ENCODE peak calls at places on chromosomes 5 and 9, in ten cellular contexts. M is esophagus muscularis mucosa, A is left lung, D is thyroid gland, H is HCT116, T is esophagus squamous epithelium, G is body of pancreas, I is IMR-90, S is right atrium auricular region, E is hepatocyte. P is an unnamed sample.

GRCh38 chr9:132472599-132472998 is 62.6 kb downstream of the CFAP77 start:
- DNase-seq in E (no peak), H (no peak), M (no peak), A (no peak), D (peak; percentile 13), G (no peak), T (no peak), I (no peak), S (no peak), P (no peak)

GRCh38 chr9:93096131-93096802 is at the start of gene CARD19:
- DNase-seq in A (no peak), G (peak; percentile 68), E (peak; percentile 73), H (no peak), D (peak; percentile 70), M (no peak), I (peak; percentile 12), T (no peak), S (peak; percentile 71), P (peak; percentile 87)

GRCh38 chr9:28774433-28775029 is 1201.2 kb upstream of the C9orf72 start:
- DNase-seq in M (no peak), I (peak; percentile 0), G (no peak), A (no peak), H (peak; percentile 22), E (peak; percentile 50), D (no peak), S (no peak), T (no peak), P (no peak)

GRCh38 chr5:84290161-84290560 is 94.5 kb downstream of the EDIL3 start:
- DNase-seq in D (peak; percentile 3), H (no peak), I (no peak), G (no peak), A (no peak), T (no peak), E (peak; percentile 8), S (no peak), M (no peak), P (no peak)

GRCh38 chr5:180414176-180414575 is 61.0 kb upstream of the GFPT2 start:
- DNase-seq in E (no peak), G (no peak), S (no peak), A (no peak), T (no peak), M (no peak), H (no peak), D (no peak), I (no peak), P (no peak)

GRCh38 chr9:100554935-100555401 is 22.9 kb upstream of the CAVIN4 start:
- DNase-seq in A (no peak), S (no peak), G (no peak), T (no peak), H (no peak), E (no peak), M (no peak), I (peak; percentile 64), D (peak; percentile 81), P (no peak)

GRCh38 chr9:8715792-8716191 is 916.2 kb upstream of the DMAC1 start:
- DNase-seq in H (no peak), G (no peak), A (no peak), D (peak; percentile 28), T (no peak), M (no peak), E (no peak), S (no peak), I (no peak), P (no peak)

GRCh38 chr5:59709346-59709821 is 184.1 kb downstream of the PDE4D start:
- DNase-seq in E (no peak), T (no peak), I (no peak), S (no peak), H (no peak), D (no peak), A (no peak), M (no peak), G (no peak), P (no peak)

GRCh38 chr5:67082941-67083340 is 113.7 kb downstream of the CD180 start:
- DNase-seq in T (no peak), G (no peak), E (no peak), M (no peak), S (no peak), A (no peak), I (no peak), H (no peak), D (no peak), P (no peak)

GRCh38 chr9:130137870-130138653 is 34.1 kb upstream of the NCS1 start:
- DNase-seq in E (peak; percentile 78), M (no peak), H (no peak), S (peak; percentile 73), G (peak; percentile 23), D (no peak), I (peak; percentile 98), A (no peak), T (no peak), P (no peak)

GRCh38 chr5:93092349-93093105 is 488.5 kb downstream of the NR2F1-AS1 start:
- DNase-seq in I (peak; percentile 47), T (no peak), S (no peak), G (no peak), E (no peak), M (no peak), H (no peak), D (no peak), A (no peak), P (no peak)

GRCh38 chr5:89147026-89147425 is 264.0 kb upstream of the MEF2C start:
- DNase-seq in A (no peak), S (no peak), G (no peak), M (no peak), D (no peak), I (no peak), H (no peak), T (no peak), E (no peak), P (no peak)

GRCh38 chr5:998975-999501 is 9.6 kb upstream of the NKD2 start:
- DNase-seq in M (no peak), I (no peak), T (no peak), D (no peak), S (peak; percentile 61), G (no peak), H (no peak), E (no peak), A (peak; percentile 24), P (peak; percentile 63)

GRCh38 chr5:998276-998974 is 10.2 kb upstream of the NKD2 start:
- DNase-seq in H (no peak), T (no peak), I (no peak), D (no peak), M (no peak), A (peak; percentile 54), E (no peak), G (peak; percentile 6), S (peak; percentile 57), P (peak; percentile 58)

GRCh38 chr5:1000329-1000728 is 8.3 kb upstream of the NKD2 start:
- DNase-seq in I (no peak), G (no peak), E (no peak), T (no peak), M (no peak), A (peak; percentile 39), H (no peak), S (peak; percentile 54), D (no peak), P (no peak)

GRCh38 chr5:1001406-1002270 is 7.0 kb upstream of the NKD2 start:
- DNase-seq in M (no peak), S (peak; percentile 58), D (no peak), A (peak; percentile 43), H (no peak), E (no peak), I (no peak), G (no peak), T (no peak), P (peak; percentile 57)

DNA sequence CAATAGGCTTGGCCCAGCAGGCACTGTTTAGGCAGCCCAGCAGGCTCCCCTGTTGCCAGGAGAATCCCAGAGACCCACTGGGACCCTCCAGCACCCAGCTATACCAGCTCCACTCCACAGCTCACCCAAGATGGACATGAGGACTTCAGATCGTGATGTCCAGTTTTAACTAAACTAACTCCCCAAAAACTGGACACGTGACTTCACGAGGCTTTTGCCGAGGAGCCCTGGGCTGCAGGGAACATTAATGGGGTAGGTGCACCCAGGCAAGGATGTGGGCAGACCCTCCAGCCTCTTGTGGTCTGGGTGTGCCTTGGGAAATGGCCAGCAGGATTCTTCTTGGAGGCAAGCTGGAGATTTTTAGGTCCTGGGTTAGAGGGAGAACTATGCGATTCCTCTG is 8.9 kb upstream of the NKD2 start:
- DNase-seq in M (no peak), E (no peak), H (no peak), T (no peak), A (no peak), D (no peak), G (no peak), I (no peak), S (peak; percentile 38), P (no peak)
- H3K4me1 ChIP-seq in M (peaks cover 7% of the 10 kb centered on the region), E (peaks cover 17% of the 10 kb centered on the region), H (peaks cover 35% of the 10 kb centered on the region), T (peaks cover 11% of the 10 kb centered on the region), A (peaks cover 5% of the 10 kb centered on the region), D (peaks cover 13% of the 10 kb centered on the region), G (peaks cover 12% of the 10 kb centered on the region), I (peaks cover 7% of the 10 kb centered on the region), S (peaks cover 30% of the 10 kb centered on the region), P (peaks cover 16% of the 10 kb centered on the region)

GRCh38 chr9:107480386-107480789 is 9.2 kb downstream of the KLF4 start:
- DNase-seq in H (no peak), G (peak; percentile 8), E (peak; percentile 23), M (no peak), I (peak; percentile 73), D (peak; percentile 6), T (no peak), A (no peak), S (peak; percentile 71), P (peak; percentile 66)
- H3K4me3 ChIP-seq in H (peak overlapping the region; percentile 49), G (no peak overlapping the region), E (no peak overlapping the region), M (no peak overlapping the region), I (no peak overlapping the region), D (no peak overlapping the region), T (peak overlapping the region; percentile 45), A (no peak overlapping the region), S (no peak overlapping the region), P (no peak overlapping the region)

GRCh38 chr5:16618138-16618897 is 1.5 kb upstream of the RETREG1 start:
- DNase-seq in E (peak; percentile 7), A (no peak), T (no peak), S (no peak), D (no peak), I (no peak), G (no peak), H (no peak), M (no peak), P (no peak)
- H3K27me3 ChIP-seq in E (peaks cover 19% of the 10 kb centered on the region), A (peaks cover 23% of the 10 kb centered on the region), T (no peaks in the 10 kb centered on the region), S (no peaks in the 10 kb centered on the region), D (no peaks in the 10 kb centered on the region), I (peaks cover 58% of the 10 kb centered on the region), G (no peaks in the 10 kb centered on the region), H (no peaks in the 10 kb centered on the region), M (no peaks in the 10 kb centered on the region), P (no peaks in the 10 kb centered on the region)

DNA sequence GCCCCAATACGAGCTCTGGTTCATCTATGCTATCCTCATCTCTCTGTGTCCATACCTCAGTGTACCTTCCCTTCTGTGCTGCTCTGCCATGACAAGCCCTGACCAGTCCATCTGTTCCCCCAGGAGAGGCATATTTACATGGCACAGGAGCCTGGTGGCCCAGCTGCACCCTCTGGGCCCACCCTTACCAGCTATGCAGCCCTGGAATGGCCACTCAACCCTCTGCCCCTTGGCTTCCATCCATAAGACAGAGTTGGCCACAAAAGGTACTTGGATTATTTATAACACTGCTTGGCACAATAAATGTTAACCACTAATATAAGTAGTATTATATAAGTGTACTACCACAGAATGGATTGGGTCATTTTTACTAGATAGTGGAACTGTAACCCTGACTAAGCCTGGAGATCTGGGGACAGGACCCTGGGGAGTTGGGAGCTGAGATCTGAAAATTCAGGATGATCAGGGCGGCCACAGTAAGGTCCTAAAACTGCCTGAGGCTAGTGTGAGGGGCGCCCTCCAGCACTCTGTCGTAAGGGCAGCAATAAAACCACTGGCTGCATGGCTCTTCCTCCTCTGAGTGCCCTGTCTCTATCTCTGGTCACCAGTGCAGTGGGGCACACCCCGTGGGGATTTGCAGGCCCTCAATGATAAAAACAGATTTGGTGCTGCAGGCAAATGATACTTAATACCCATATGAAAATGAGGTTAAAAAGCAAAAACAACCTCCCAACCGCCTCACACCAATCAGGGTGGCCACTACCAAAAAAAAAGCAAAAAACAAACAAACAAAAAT is 65.8 kb downstream of the SEMA4D start:
- DNase-seq in M (no peak), E (no peak), D (no peak), T (no peak), H (no peak), S (no peak), A (no peak), I (no peak), G (no peak), P (no peak)
- H3K4me1 ChIP-seq in M (peaks cover 8% of the 10 kb centered on the region), E (peaks cover 6% of the 10 kb centered on the region), D (peaks cover 39% of the 10 kb centered on the region), T (peaks cover 32% of the 10 kb centered on the region), H (peaks cover 59% of the 10 kb centered on the region), S (peaks cover 24% of the 10 kb centered on the region), A (peaks cover 60% of the 10 kb centered on the region), I (peaks cover 3% of the 10 kb centered on the region), G (peaks cover 21% of the 10 kb centered on the region), P (peaks cover 30% of the 10 kb centered on the region)